ENCODE peak calls at places on chromosomes 13 and 19, in six cellular contexts. One of them, this sample, is unnamed.

GRCh38 chr13:35917252-35917941 is 213.8 kb downstream of the DCLK1 start:
- DNase-seq in dorsolateral prefrontal cortex: no peak
- DNase-seq in heart right ventricle: no peak
- DNase-seq in keratinocyte: no peak
- DNase-seq in astrocyte of the spinal cord: peak
- DNase-seq in transverse colon: no peak
- DNase-seq in this sample: no peak

GRCh38 chr19:694481-695349 is 537 bp downstream of the PRSS57 start:
- DNase-seq in dorsolateral prefrontal cortex: no peak
- DNase-seq in heart right ventricle: no peak
- DNase-seq in keratinocyte: no peak
- DNase-seq in astrocyte of the spinal cord: no peak
- DNase-seq in transverse colon: no peak
- DNase-seq in this sample: no peak

GRCh38 chr13:87941244-87941643 is 270.1 kb downstream of the SLITRK5 start:
- DNase-seq in dorsolateral prefrontal cortex: no peak
- DNase-seq in heart right ventricle: no peak
- DNase-seq in keratinocyte: no peak
- DNase-seq in astrocyte of the spinal cord: no peak
- DNase-seq in transverse colon: no peak
- DNase-seq in this sample: no peak

GRCh38 chr13:41356788-41357187 is 45.7 kb downstream of the NAA16 start:
- DNase-seq in dorsolateral prefrontal cortex: no peak
- DNase-seq in heart right ventricle: no peak
- DNase-seq in keratinocyte: no peak
- DNase-seq in astrocyte of the spinal cord: no peak
- DNase-seq in transverse colon: no peak
- DNase-seq in this sample: no peak

GRCh38 chr19:10871711-10872550 is 578 bp downstream of the CARM1 start:
- DNase-seq in dorsolateral prefrontal cortex: no peak
- DNase-seq in heart right ventricle: peak
- DNase-seq in keratinocyte: no peak
- DNase-seq in astrocyte of the spinal cord: no peak
- DNase-seq in transverse colon: peak
- DNase-seq in this sample: no peak

GRCh38 chr19:31354316-31354715 is 5.1 kb upstream of the TSHZ3 start:
- DNase-seq in dorsolateral prefrontal cortex: no peak
- DNase-seq in heart right ventricle: no peak
- DNase-seq in keratinocyte: no peak
- DNase-seq in astrocyte of the spinal cord: no peak
- DNase-seq in transverse colon: no peak
- DNase-seq in this sample: no peak

GRCh38 chr13:52599853-52600603 is 42.2 kb upstream of the HNRNPA1L2 start:
- DNase-seq in dorsolateral prefrontal cortex: peak
- DNase-seq in heart right ventricle: peak
- DNase-seq in keratinocyte: no peak
- DNase-seq in astrocyte of the spinal cord: peak
- DNase-seq in transverse colon: peak
- DNase-seq in this sample: no peak

GRCh38 chr13:25619897-25620296 is 248.1 kb downstream of the ATP8A2 start:
- DNase-seq in dorsolateral prefrontal cortex: no peak
- DNase-seq in heart right ventricle: no peak
- DNase-seq in keratinocyte: no peak
- DNase-seq in astrocyte of the spinal cord: no peak
- DNase-seq in transverse colon: no peak
- DNase-seq in this sample: no peak

GRCh38 chr13:75505966-75506365 is 24.0 kb upstream of the TBC1D4 start:
- DNase-seq in dorsolateral prefrontal cortex: no peak
- DNase-seq in heart right ventricle: no peak
- DNase-seq in keratinocyte: no peak
- DNase-seq in astrocyte of the spinal cord: no peak
- DNase-seq in transverse colon: no peak
- DNase-seq in this sample: no peak

GRCh38 chr19:17902701-17903100 is 30.1 kb upstream of the CCDC124 start:
- DNase-seq in dorsolateral prefrontal cortex: no peak
- DNase-seq in heart right ventricle: no peak
- DNase-seq in keratinocyte: peak
- DNase-seq in astrocyte of the spinal cord: peak
- DNase-seq in transverse colon: no peak
- DNase-seq in this sample: peak

GRCh38 chr19:16698914-16699313 is 20.7 kb upstream of the NWD1 start:
- DNase-seq in dorsolateral prefrontal cortex: peak
- DNase-seq in heart right ventricle: peak
- DNase-seq in keratinocyte: no peak
- DNase-seq in astrocyte of the spinal cord: no peak
- DNase-seq in transverse colon: peak
- DNase-seq in this sample: no peak

GRCh38 chr19:1747285-1748114 is 5.8 kb upstream of the ONECUT3 start:
- DNase-seq in dorsolateral prefrontal cortex: no peak
- DNase-seq in heart right ventricle: no peak
- DNase-seq in keratinocyte: peak
- DNase-seq in astrocyte of the spinal cord: peak
- DNase-seq in transverse colon: no peak
- DNase-seq in this sample: peak

GRCh38 chr13:102597029-102598015 is 536 bp downstream of the TPP2 start:
- DNase-seq in dorsolateral prefrontal cortex: no peak
- DNase-seq in heart right ventricle: no peak
- DNase-seq in keratinocyte: no peak
- DNase-seq in astrocyte of the spinal cord: peak
- DNase-seq in transverse colon: peak
- DNase-seq in this sample: peak

GRCh38 chr19:50649433-50650391 is at the start of gene C19orf81:
- DNase-seq in dorsolateral prefrontal cortex: no peak
- DNase-seq in heart right ventricle: no peak
- DNase-seq in keratinocyte: no peak
- DNase-seq in astrocyte of the spinal cord: no peak
- DNase-seq in transverse colon: no peak
- DNase-seq in this sample: no peak

GRCh38 chr13:42992585-42993122 is 613 bp upstream of the EPSTI1 start:
- DNase-seq in dorsolateral prefrontal cortex: no peak
- DNase-seq in heart right ventricle: no peak
- DNase-seq in keratinocyte: no peak
- DNase-seq in astrocyte of the spinal cord: no peak
- DNase-seq in transverse colon: no peak
- DNase-seq in this sample: no peak

GRCh38 chr13:39501711-39502324 is 101.2 kb downstream of the LHFPL6 start:
- DNase-seq in dorsolateral prefrontal cortex: no peak
- DNase-seq in heart right ventricle: peak
- DNase-seq in keratinocyte: no peak
- DNase-seq in astrocyte of the spinal cord: peak
- DNase-seq in transverse colon: no peak
- DNase-seq in this sample: no peak

GRCh38 chr13:109784590-109785140 is 1.7 kb downstream of the IRS2 start:
- DNase-seq in dorsolateral prefrontal cortex: peak
- DNase-seq in heart right ventricle: peak
- DNase-seq in keratinocyte: no peak
- DNase-seq in astrocyte of the spinal cord: peak
- DNase-seq in transverse colon: peak
- DNase-seq in this sample: peak

GRCh38 chr13:105530468-105530867 is 1005.0 kb downstream of the EFNB2 start:
- DNase-seq in dorsolateral prefrontal cortex: no peak
- DNase-seq in heart right ventricle: no peak
- DNase-seq in keratinocyte: no peak
- DNase-seq in astrocyte of the spinal cord: no peak
- DNase-seq in transverse colon: no peak
- DNase-seq in this sample: no peak

GRCh38 chr13:65473199-65473598 is 1756.9 kb downstream of the PCDH9 start:
- DNase-seq in dorsolateral prefrontal cortex: no peak
- DNase-seq in heart right ventricle: no peak
- DNase-seq in keratinocyte: no peak
- DNase-seq in astrocyte of the spinal cord: no peak
- DNase-seq in transverse colon: no peak
- DNase-seq in this sample: no peak

GRCh38 chr13:28719656-28720055 is 886 bp upstream of the SLC46A3 start:
- DNase-seq in dorsolateral prefrontal cortex: no peak
- DNase-seq in heart right ventricle: no peak
- DNase-seq in keratinocyte: peak
- DNase-seq in astrocyte of the spinal cord: peak
- DNase-seq in transverse colon: no peak
- DNase-seq in this sample: peak

GRCh38 chr19:7348587-7349230 is at the start of gene ARHGEF18:
- DNase-seq in dorsolateral prefrontal cortex: peak
- DNase-seq in heart right ventricle: no peak
- DNase-seq in keratinocyte: no peak
- DNase-seq in astrocyte of the spinal cord: no peak
- DNase-seq in transverse colon: peak
- DNase-seq in this sample: no peak

GRCh38 chr19:47275866-47276461 is 1.3 kb downstream of the INAFM1 start:
- DNase-seq in dorsolateral prefrontal cortex: no peak
- DNase-seq in heart right ventricle: peak
- DNase-seq in keratinocyte: no peak
- DNase-seq in astrocyte of the spinal cord: peak
- DNase-seq in transverse colon: no peak
- DNase-seq in this sample: peak

GRCh38 chr13:106143930-106144709 is 391.3 kb downstream of the EFNB2 start:
- DNase-seq in dorsolateral prefrontal cortex: no peak
- DNase-seq in heart right ventricle: no peak
- DNase-seq in keratinocyte: peak
- DNase-seq in astrocyte of the spinal cord: peak
- DNase-seq in transverse colon: no peak
- DNase-seq in this sample: no peak

GRCh38 chr13:75691183-75691582 is 55.1 kb downstream of the LMO7 start:
- DNase-seq in dorsolateral prefrontal cortex: no peak
- DNase-seq in heart right ventricle: no peak
- DNase-seq in keratinocyte: no peak
- DNase-seq in astrocyte of the spinal cord: no peak
- DNase-seq in transverse colon: no peak
- DNase-seq in this sample: no peak

GRCh38 chr13:42728507-42729180 is 52.7 kb upstream of the FAM216B start:
- DNase-seq in dorsolateral prefrontal cortex: no peak
- DNase-seq in heart right ventricle: no peak
- DNase-seq in keratinocyte: no peak
- DNase-seq in astrocyte of the spinal cord: no peak
- DNase-seq in transverse colon: no peak
- DNase-seq in this sample: peak

GRCh38 chr13:105972306-105972721 is 563.1 kb downstream of the EFNB2 start:
- DNase-seq in dorsolateral prefrontal cortex: no peak
- DNase-seq in heart right ventricle: no peak
- DNase-seq in keratinocyte: no peak
- DNase-seq in astrocyte of the spinal cord: no peak
- DNase-seq in transverse colon: peak
- DNase-seq in this sample: no peak

GRCh38 chr13:73000027-73000674 is 58.7 kb upstream of the KLF5 start:
- DNase-seq in dorsolateral prefrontal cortex: no peak
- DNase-seq in heart right ventricle: no peak
- DNase-seq in keratinocyte: peak
- DNase-seq in astrocyte of the spinal cord: peak
- DNase-seq in transverse colon: no peak
- DNase-seq in this sample: peak

GRCh38 chr13:74651121-74651520 is 516.9 kb upstream of the KLF12 start:
- DNase-seq in dorsolateral prefrontal cortex: no peak
- DNase-seq in heart right ventricle: no peak
- DNase-seq in keratinocyte: no peak
- DNase-seq in astrocyte of the spinal cord: no peak
- DNase-seq in transverse colon: no peak
- DNase-seq in this sample: no peak

GRCh38 chr19:12665281-12665573 is 1.3 kb downstream of the MAN2B1 start:
- DNase-seq in dorsolateral prefrontal cortex: no peak
- DNase-seq in heart right ventricle: no peak
- DNase-seq in keratinocyte: no peak
- DNase-seq in astrocyte of the spinal cord: no peak
- DNase-seq in transverse colon: peak
- DNase-seq in this sample: no peak

DNA sequence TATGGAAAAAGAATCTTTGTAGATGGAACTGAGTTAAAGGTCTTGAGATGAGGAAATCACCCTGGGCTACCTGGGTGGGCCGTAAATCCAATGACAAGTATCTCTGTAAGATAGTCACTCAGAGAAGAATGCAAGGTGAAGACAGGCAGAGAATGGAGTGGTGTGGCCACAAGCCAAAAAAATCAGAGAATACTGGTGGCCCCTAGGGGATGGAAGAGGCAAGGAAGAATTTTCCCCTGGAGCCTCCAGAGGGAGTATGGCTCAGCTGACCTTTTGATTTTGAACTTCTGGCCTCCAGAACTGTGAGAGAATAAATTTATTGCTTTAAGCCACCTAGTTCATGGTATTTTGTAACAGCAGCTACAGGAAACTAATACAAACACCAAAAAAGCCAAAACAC is 32.7 kb upstream of the CSNK1A1L start:
- DNase-seq in dorsolateral prefrontal cortex: no peak
- DNase-seq in heart right ventricle: no peak
- DNase-seq in keratinocyte: no peak
- DNase-seq in astrocyte of the spinal cord: no peak
- DNase-seq in transverse colon: no peak
- DNase-seq in this sample: no peak
- TF ChIP-seq CTCF in dorsolateral prefrontal cortex: no peak
- TF ChIP-seq CTCF in heart right ventricle: no peak
- TF ChIP-seq CTCF in keratinocyte: peak
- TF ChIP-seq CTCF in astrocyte of the spinal cord: peak
- TF ChIP-seq CTCF in transverse colon: no peak
- TF ChIP-seq CTCF in this sample: peak

GRCh38 chr13:114110091-114110829 is 22.2 kb downstream of the RASA3 start:
- DNase-seq in dorsolateral prefrontal cortex: peak
- DNase-seq in heart right ventricle: no peak
- DNase-seq in keratinocyte: no peak
- DNase-seq in astrocyte of the spinal cord: peak
- DNase-seq in transverse colon: peak
- DNase-seq in this sample: no peak
- TF ChIP-seq CTCF in dorsolateral prefrontal cortex: no peak
- TF ChIP-seq CTCF in heart right ventricle: no peak
- TF ChIP-seq CTCF in keratinocyte: no peak
- TF ChIP-seq CTCF in astrocyte of the spinal cord: peak
- TF ChIP-seq CTCF in transverse colon: no peak
- TF ChIP-seq CTCF in this sample: peak

GRCh38 chr13:32731074-32731473 is 144.8 kb downstream of the PDS5B start:
- DNase-seq in dorsolateral prefrontal cortex: no peak
- DNase-seq in heart right ventricle: no peak
- DNase-seq in keratinocyte: no peak
- DNase-seq in astrocyte of the spinal cord: no peak
- DNase-seq in transverse colon: no peak
- DNase-seq in this sample: no peak
- TF ChIP-seq CTCF in dorsolateral prefrontal cortex: no peak
- TF ChIP-seq CTCF in heart right ventricle: no peak
- TF ChIP-seq CTCF in keratinocyte: no peak
- TF ChIP-seq CTCF in astrocyte of the spinal cord: no peak
- TF ChIP-seq CTCF in transverse colon: no peak
- TF ChIP-seq CTCF in this sample: no peak

DNA sequence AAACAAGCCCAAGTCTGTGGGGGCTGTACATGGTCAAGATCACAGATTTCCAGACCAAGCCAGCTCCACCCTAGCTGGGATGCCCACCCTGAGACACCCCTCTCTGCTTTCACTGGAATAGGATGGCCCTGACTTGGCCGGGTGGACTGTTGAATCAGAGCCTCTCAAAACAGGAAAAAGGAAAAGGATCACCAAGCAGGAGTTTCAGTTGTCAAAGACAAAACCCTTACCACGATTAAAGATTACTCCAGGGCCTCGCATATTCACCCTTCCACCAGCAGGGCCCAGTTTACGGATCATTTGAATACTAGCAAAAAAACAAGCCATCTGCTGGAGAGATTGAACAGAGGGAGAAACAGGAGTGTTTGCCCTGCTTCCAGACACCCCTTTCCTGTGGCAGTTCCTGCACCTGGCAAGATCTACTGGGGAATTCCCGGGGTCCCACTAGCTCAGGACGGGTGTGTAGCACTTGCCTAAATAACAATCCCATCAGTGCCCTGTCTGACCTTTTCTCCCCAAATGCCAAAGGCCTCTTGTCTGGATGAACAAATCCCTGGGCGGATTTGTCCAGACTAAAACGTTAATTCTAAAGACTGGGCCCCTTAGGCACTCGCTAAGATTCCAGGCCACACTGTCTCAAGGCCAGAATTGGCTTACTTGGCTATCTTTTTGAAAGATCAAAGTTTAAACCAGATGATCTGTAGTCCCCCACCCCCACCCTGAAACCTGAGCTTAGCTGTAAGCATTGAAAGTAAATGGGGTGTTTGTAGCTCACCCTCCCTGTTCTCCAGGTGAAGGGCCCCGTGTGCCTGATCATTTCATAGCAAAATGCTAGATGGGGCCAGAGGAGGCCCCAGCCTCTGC is 38.4 kb downstream of the ACTN4 start:
- DNase-seq in dorsolateral prefrontal cortex: no peak
- DNase-seq in heart right ventricle: no peak
- DNase-seq in keratinocyte: no peak
- DNase-seq in astrocyte of the spinal cord: peak
- DNase-seq in transverse colon: no peak
- DNase-seq in this sample: peak
- TF ChIP-seq CTCF in dorsolateral prefrontal cortex: no peak
- TF ChIP-seq CTCF in heart right ventricle: peak
- TF ChIP-seq CTCF in keratinocyte: peak
- TF ChIP-seq CTCF in astrocyte of the spinal cord: peak
- TF ChIP-seq CTCF in transverse colon: peak
- TF ChIP-seq CTCF in this sample: peak

This sample was measured in HFFc6.